ENCODE peak calls at places on chromosomes 6 and 20, in seven cellular contexts. Z is stomach, O is fibroblast of lung, I is HepG2, Y is adrenal gland, N is prostate gland, A is bronchial epithelial cell. R is an unnamed sample. For H3K36me3, the result is how much of the 10 kb centered on the place peaks cover.

GRCh38 chr20:45037050-45037449 is 63.9 kb downstream of the KCNS1 start:
- DNase-seq in Z (peak), O (peak), I (no peak), Y (no peak), N (no peak), A (peak), R (peak)

GRCh38 chr20:36548704-36549627 is 7.6 kb downstream of the MYL9 start:
- DNase-seq in Z (no peak), O (no peak), I (no peak), Y (no peak), N (no peak), A (no peak), R (no peak)

GRCh38 chr6:136767583-136768307 is 24.5 kb downstream of the MAP3K5 start:
- DNase-seq in Z (no peak), O (no peak), I (no peak), Y (no peak), N (no peak), A (no peak), R (no peak)

GRCh38 chr20:18852318-18852717 is 38.7 kb downstream of the SCP2D1 start:
- DNase-seq in Z (no peak), O (no peak), I (no peak), Y (no peak), N (no peak), A (peak), R (no peak)

GRCh38 chr20:50163570-50164317 is 10.2 kb upstream of the PEDS1 start:
- DNase-seq in Z (no peak), O (peak), I (peak), Y (no peak), N (no peak), A (peak), R (no peak)

GRCh38 chr20:44695295-44696230 is 19.6 kb upstream of the CCN5 start:
- DNase-seq in Z (no peak), O (peak), I (no peak), Y (no peak), N (no peak), A (no peak), R (no peak)

GRCh38 chr20:32980990-32981389 is 23.2 kb downstream of the SUN5 start:
- DNase-seq in Z (no peak), O (no peak), I (no peak), Y (no peak), N (no peak), A (no peak), R (no peak)

GRCh38 chr20:20864346-20865096 is 152.1 kb upstream of the RALGAPA2 start:
- DNase-seq in Z (no peak), O (no peak), I (peak), Y (no peak), N (no peak), A (peak), R (peak)

GRCh38 chr20:24153101-24154040 is 164.8 kb upstream of the GGTLC1 start:
- DNase-seq in Z (no peak), O (no peak), I (no peak), Y (no peak), N (no peak), A (no peak), R (no peak)

GRCh38 chr20:39795401-39796272 is 833.5 kb downstream of the DHX35 start:
- DNase-seq in Z (no peak), O (peak), I (no peak), Y (no peak), N (no peak), A (peak), R (no peak)

GRCh38 chr6:41071501-41071922 is 644 bp downstream of the OARD1 start:
- DNase-seq in Z (no peak), O (no peak), I (no peak), Y (no peak), N (no peak), A (peak), R (no peak)

GRCh38 chr20:22924949-22925612 is 110.0 kb upstream of the SSTR4 start:
- DNase-seq in Z (no peak), O (no peak), I (no peak), Y (no peak), N (no peak), A (no peak), R (no peak)

GRCh38 chr6:61538765-61539164 is 747.3 kb downstream of the KHDRBS2 start:
- DNase-seq in Z (no peak), O (no peak), I (no peak), Y (no peak), N (no peak), A (no peak), R (no peak)

GRCh38 chr20:63430891-63431290 is 41.6 kb downstream of the KCNQ2 start:
- DNase-seq in Z (no peak), O (no peak), I (no peak), Y (no peak), N (no peak), A (no peak), R (no peak)

GRCh38 chr6:15441215-15441868 is 195.5 kb downstream of the JARID2 start:
- DNase-seq in Z (no peak), O (peak), I (peak), Y (peak), N (no peak), A (peak), R (peak)
- TF ChIP-seq CTCF in Z (no peak), O (peak), I (peak), Y (peak), N (peak), A (peak), R (peak)

GRCh38 chr20:51789434-51789833 is 12.9 kb downstream of the SALL4 start:
- DNase-seq in Z (no peak), O (no peak), I (no peak), Y (no peak), N (no peak), A (no peak), R (no peak)

GRCh38 chr20:51791626-51792025 is 10.7 kb downstream of the SALL4 start:
- DNase-seq in Z (no peak), O (no peak), I (no peak), Y (no peak), N (no peak), A (no peak), R (no peak)

GRCh38 chr20:51790256-51790655 is 12.1 kb downstream of the SALL4 start:
- DNase-seq in Z (no peak), O (no peak), I (no peak), Y (no peak), N (no peak), A (no peak), R (no peak)

GRCh38 chr20:51792960-51793359 is 9.4 kb downstream of the SALL4 start:
- DNase-seq in Z (no peak), O (no peak), I (no peak), Y (no peak), N (no peak), A (no peak), R (no peak)

DNA sequence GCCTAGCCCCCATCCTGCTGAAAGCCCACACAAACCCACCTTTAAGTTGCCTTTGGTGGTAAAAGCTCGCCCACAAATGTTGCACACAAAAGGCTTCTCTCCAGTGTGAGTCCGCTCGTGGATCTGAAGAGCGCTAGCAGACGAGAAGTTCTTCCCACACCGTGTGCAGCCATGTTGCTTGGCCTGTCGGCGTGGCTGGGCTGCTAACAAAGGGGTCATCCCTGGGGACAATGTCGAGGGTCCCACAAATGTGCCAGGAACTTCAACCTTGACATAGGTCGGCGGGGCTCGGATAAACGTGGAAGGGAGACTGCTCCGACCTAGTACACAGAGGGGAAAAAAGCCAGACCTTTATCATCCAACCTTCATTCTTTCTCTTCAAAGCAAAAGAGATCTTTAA is 13.5 kb downstream of the SALL4 start:
- DNase-seq in Z (no peak), O (no peak), I (no peak), Y (no peak), N (no peak), A (no peak), R (no peak)
- H3K36me3 ChIP-seq in Z (under half), O (under half), I (under half), Y (under half), N (under half), A (under half), R (half or more)

DNA sequence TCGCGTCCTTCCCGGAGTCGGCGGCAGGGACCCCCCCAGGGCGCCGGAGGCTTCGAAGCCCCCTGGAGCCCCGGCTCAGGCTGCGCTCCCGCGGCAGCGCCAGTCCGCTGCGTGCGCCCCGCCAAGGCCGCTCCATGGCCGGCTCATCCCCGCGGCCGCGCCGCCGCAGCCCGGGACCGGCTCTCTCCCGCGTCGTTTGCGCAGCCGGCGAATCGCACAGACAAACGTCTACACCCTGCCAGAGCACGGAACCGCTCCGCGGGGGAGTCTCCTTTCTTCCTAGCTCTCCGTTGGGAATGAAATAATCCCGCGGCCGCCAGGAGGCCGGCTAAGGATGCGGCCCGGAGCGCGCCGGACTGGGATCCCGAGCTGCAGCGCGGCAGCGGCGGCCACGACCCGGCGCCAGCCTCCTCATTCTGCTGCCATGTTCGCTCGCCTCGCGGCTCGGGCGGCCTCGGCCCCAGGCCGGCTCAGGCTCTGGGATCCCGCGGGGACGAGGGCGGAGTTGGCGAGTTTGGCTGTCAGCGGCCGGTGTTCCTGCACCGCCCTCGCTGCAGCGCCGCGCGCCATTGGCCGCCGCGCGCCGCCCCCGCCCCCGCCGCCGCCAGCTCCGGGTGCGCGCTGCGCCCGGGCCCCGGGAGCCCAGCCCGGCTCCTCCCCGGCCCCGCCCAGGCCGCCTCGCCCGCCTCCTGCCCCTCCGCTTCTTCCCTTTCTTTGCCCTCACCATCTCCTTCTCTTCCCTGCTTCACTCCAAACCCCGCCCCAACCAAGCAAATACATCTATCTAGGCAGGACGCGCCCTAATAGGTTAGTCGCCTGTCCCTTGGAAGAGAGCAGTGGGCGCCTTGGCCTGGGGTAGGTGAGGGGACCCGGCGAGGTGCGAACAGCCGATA is at the start of gene GFOD1:
- DNase-seq in Z (peak), O (peak), I (peak), Y (peak), N (peak), A (peak), R (peak)
- TF ChIP-seq CTCF in Z (no peak), O (peak), I (no peak), Y (no peak), N (no peak), A (peak), R (peak)

GRCh38 chr6:30341249-30341648 is 3.7 kb upstream of the RPP21 start:
- DNase-seq in Z (no peak), O (no peak), I (no peak), Y (no peak), N (no peak), A (no peak), R (no peak)
- H3K36me3 ChIP-seq in Z (half or more), O (under half), I (under half), Y (half or more), N (under half), A (under half), R (under half)

DNA sequence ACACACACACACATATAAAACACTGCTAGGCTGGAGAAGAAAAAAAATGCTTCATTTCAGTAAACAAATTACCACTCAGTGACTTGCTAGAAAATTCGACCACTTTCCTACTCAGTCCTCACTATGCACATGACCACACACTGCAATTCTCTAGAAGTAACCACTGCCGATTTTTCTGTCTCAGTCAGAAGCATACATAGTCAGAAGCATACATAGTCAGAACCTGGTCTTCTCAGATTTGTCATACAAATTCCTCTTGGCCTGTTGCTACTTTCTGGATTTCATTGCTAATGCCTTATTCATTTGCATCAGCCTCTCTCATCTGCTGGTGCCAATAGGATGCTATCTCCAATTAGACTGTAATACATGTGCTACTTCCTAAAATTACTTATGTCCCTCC is 10.2 kb upstream of the KIF16B start:
- DNase-seq in Z (no peak), O (no peak), I (no peak), Y (no peak), N (no peak), A (no peak), R (no peak)
- TF ChIP-seq CTCF in Z (no peak), O (no peak), I (no peak), Y (no peak), N (no peak), A (no peak), R (no peak)

GRCh38 chr6:155264704-155265320 is 999 bp downstream of the CLDN20 start:
- DNase-seq in Z (no peak), O (peak), I (no peak), Y (no peak), N (no peak), A (no peak), R (no peak)

GRCh38 chr6:155270566-155271091 is 6.8 kb downstream of the CLDN20 start:
- DNase-seq in Z (no peak), O (no peak), I (no peak), Y (no peak), N (no peak), A (no peak), R (no peak)

GRCh38 chr6:155269765-155270164 is 6.0 kb downstream of the CLDN20 start:
- DNase-seq in Z (no peak), O (no peak), I (no peak), Y (no peak), N (no peak), A (no peak), R (no peak)

GRCh38 chr6:155265843-155266535 is 2.2 kb downstream of the CLDN20 start:
- DNase-seq in Z (no peak), O (no peak), I (no peak), Y (no peak), N (no peak), A (no peak), R (no peak)

DNA sequence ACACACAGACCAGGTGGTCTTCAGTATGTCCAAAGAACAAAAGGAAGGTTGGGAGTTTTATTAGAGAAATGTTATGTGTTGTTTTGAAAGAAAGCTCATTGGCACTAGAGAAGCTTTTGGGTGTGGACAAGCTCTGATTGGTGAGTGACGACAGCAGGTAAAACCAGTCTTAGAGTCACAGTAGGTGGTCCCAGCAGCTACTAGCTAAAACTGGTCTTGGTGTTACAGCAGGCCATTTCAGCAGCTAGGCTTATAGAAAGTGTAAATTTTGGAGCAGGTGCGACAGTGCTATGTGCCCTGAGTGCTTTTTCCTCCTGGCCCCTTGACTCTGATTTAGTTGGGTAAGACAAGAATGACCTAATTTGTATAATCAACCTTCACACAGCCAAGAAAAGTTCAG is 3.6 kb downstream of the CLDN20 start:
- DNase-seq in Z (no peak), O (no peak), I (no peak), Y (no peak), N (no peak), A (no peak), R (no peak)
- H3K36me3 ChIP-seq in Z (under half), O (under half), I (under half), Y (under half), N (under half), A (under half), R (under half)

DNA sequence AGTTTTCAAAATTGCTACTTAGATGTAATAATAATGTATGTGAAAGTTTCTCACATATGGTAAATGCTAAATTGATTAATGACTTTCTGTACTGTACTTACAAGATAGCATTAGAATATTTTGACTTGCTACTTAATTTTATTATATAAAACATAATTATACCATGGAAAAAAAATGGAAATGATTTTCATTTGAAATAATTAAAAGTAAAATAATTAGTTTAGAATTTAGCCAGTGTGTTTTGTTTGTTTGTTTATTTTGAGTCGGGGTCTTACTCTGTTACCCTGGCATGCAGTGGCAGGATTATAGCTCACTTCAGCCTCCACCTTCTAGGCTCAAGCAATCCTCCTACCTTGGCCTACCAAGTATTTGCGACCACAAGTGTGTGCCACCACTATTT is 7.1 kb downstream of the STXBP5 start:
- DNase-seq in Z (no peak), O (no peak), I (no peak), Y (no peak), N (no peak), A (no peak), R (no peak)
- TF ChIP-seq CTCF in Z (no peak), O (no peak), I (no peak), Y (no peak), N (no peak), A (no peak), R (no peak)

GRCh38 chr6:14131579-14131978 is 14.0 kb downstream of the CD83 start:
- DNase-seq in Z (no peak), O (no peak), I (no peak), Y (no peak), N (no peak), A (no peak), R (no peak)
- H3K36me3 ChIP-seq in Z (under half), O (under half), I (under half), Y (under half), N (under half), A (under half), R (under half)

GRCh38 chr6:36382976-36383375 is 4.5 kb downstream of the ETV7 start:
- DNase-seq in Z (no peak), O (no peak), I (no peak), Y (no peak), N (no peak), A (no peak), R (no peak)
- TF ChIP-seq CTCF in Z (no peak), O (no peak), I (no peak), Y (no peak), N (no peak), A (no peak), R (no peak)

GRCh38 chr20:48644286-48644828 is 183.4 kb downstream of the PREX1 start:
- DNase-seq in Z (no peak), O (no peak), I (no peak), Y (no peak), N (no peak), A (no peak), R (no peak)

GRCh38 chr20:48642105-48642880 is 185.5 kb downstream of the PREX1 start:
- DNase-seq in Z (no peak), O (no peak), I (no peak), Y (no peak), N (no peak), A (no peak), R (no peak)

GRCh38 chr20:48648482-48649051 is 179.2 kb downstream of the PREX1 start:
- DNase-seq in Z (no peak), O (no peak), I (no peak), Y (peak), N (no peak), A (peak), R (no peak)

GRCh38 chr20:48647873-48648272 is 179.9 kb downstream of the PREX1 start:
- DNase-seq in Z (no peak), O (no peak), I (no peak), Y (no peak), N (no peak), A (no peak), R (no peak)

GRCh38 chr20:48645666-48646065 is 182.1 kb downstream of the PREX1 start:
- DNase-seq in Z (no peak), O (no peak), I (no peak), Y (no peak), N (no peak), A (no peak), R (no peak)
- H3K36me3 ChIP-seq in Z (half or more), O (under half), I (under half), Y (half or more), N (under half), A (under half), R (under half)